ENCODE peak calls at places on chromosomes 5 and 9, in six cellular contexts. One of them, this sample, is unnamed.

GRCh38 chr5:115452791-115453190 is 91.8 kb downstream of the FEM1C start:
- DNase-seq in endothelial cell of umbilical vein: no peak
- DNase-seq in astrocyte: peak; percentile 59
- DNase-seq in HepG2: no peak
- DNase-seq in SK-N-SH: no peak
- DNase-seq in IMR-90: no peak
- DNase-seq in this sample: no peak

GRCh38 chr9:3330792-3331420 is 194.9 kb downstream of the RFX3 start:
- DNase-seq in IMR-90: peak; percentile 82
- DNase-seq in HepG2: no peak
- DNase-seq in endothelial cell of umbilical vein: no peak
- DNase-seq in SK-N-SH: no peak
- DNase-seq in astrocyte: peak; percentile 82
- DNase-seq in this sample: no peak

GRCh38 chr9:135334953-135335460 is 144.6 kb upstream of the PPP1R26 start:
- DNase-seq in endothelial cell of umbilical vein: no peak
- DNase-seq in HepG2: no peak
- DNase-seq in IMR-90: no peak
- DNase-seq in SK-N-SH: peak; percentile 6
- DNase-seq in astrocyte: no peak
- DNase-seq in this sample: no peak

GRCh38 chr9:93865245-93865644 is 89.9 kb downstream of the BARX1 start:
- DNase-seq in HepG2: no peak
- DNase-seq in IMR-90: no peak
- DNase-seq in SK-N-SH: no peak
- DNase-seq in endothelial cell of umbilical vein: no peak
- DNase-seq in astrocyte: no peak
- DNase-seq in this sample: no peak

GRCh38 chr5:80204808-80205614 is 50.8 kb downstream of the SERINC5 start:
- DNase-seq in astrocyte: peak; percentile 76
- DNase-seq in HepG2: peak; percentile 95
- DNase-seq in IMR-90: peak; percentile 76
- DNase-seq in SK-N-SH: peak; percentile 58
- DNase-seq in endothelial cell of umbilical vein: peak; percentile 66
- DNase-seq in this sample: no peak

GRCh38 chr5:175657593-175658271 is at the start of gene HRH2:
- DNase-seq in IMR-90: no peak
- DNase-seq in astrocyte: peak; percentile 8
- DNase-seq in SK-N-SH: peak; percentile 76
- DNase-seq in endothelial cell of umbilical vein: no peak
- DNase-seq in HepG2: no peak
- DNase-seq in this sample: peak; percentile 52

GRCh38 chr9:105912868-105913516 is 218.7 kb downstream of the TMEM38B start:
- DNase-seq in astrocyte: no peak
- DNase-seq in endothelial cell of umbilical vein: no peak
- DNase-seq in HepG2: no peak
- DNase-seq in IMR-90: no peak
- DNase-seq in SK-N-SH: no peak
- DNase-seq in this sample: no peak

GRCh38 chr5:33088176-33088575 is 352.6 kb upstream of the TARS1 start:
- DNase-seq in IMR-90: no peak
- DNase-seq in endothelial cell of umbilical vein: no peak
- DNase-seq in SK-N-SH: no peak
- DNase-seq in HepG2: no peak
- DNase-seq in astrocyte: no peak
- DNase-seq in this sample: no peak

GRCh38 chr9:38333047-38333446 is 59.5 kb upstream of the ALDH1B1 start:
- DNase-seq in astrocyte: peak; percentile 14
- DNase-seq in SK-N-SH: no peak
- DNase-seq in endothelial cell of umbilical vein: no peak
- DNase-seq in IMR-90: peak; percentile 11
- DNase-seq in HepG2: no peak
- DNase-seq in this sample: no peak

GRCh38 chr9:98432134-98432533 is 176.7 kb upstream of the TBC1D2 start:
- DNase-seq in endothelial cell of umbilical vein: no peak
- DNase-seq in astrocyte: no peak
- DNase-seq in IMR-90: no peak
- DNase-seq in HepG2: no peak
- DNase-seq in SK-N-SH: no peak
- DNase-seq in this sample: no peak

GRCh38 chr9:91714020-91714721 is 235.9 kb downstream of the ROR2 start:
- DNase-seq in SK-N-SH: peak; percentile 75
- DNase-seq in astrocyte: peak; percentile 19
- DNase-seq in IMR-90: peak; percentile 61
- DNase-seq in endothelial cell of umbilical vein: peak; percentile 17
- DNase-seq in HepG2: no peak
- DNase-seq in this sample: peak; percentile 93

GRCh38 chr5:164663223-164663989 is 1158.0 kb downstream of the MAT2B start:
- DNase-seq in endothelial cell of umbilical vein: no peak
- DNase-seq in astrocyte: peak; percentile 46
- DNase-seq in HepG2: no peak
- DNase-seq in SK-N-SH: no peak
- DNase-seq in IMR-90: peak; percentile 41
- DNase-seq in this sample: no peak

GRCh38 chr5:139413963-139414362 is 10.1 kb upstream of the SPATA24 start:
- DNase-seq in IMR-90: no peak
- DNase-seq in astrocyte: no peak
- DNase-seq in HepG2: no peak
- DNase-seq in endothelial cell of umbilical vein: no peak
- DNase-seq in SK-N-SH: no peak
- DNase-seq in this sample: no peak

GRCh38 chr9:111301195-111301594 is 28.8 kb downstream of the OR2K2 start:
- DNase-seq in HepG2: no peak
- DNase-seq in SK-N-SH: no peak
- DNase-seq in IMR-90: peak; percentile 67
- DNase-seq in astrocyte: peak; percentile 26
- DNase-seq in endothelial cell of umbilical vein: no peak
- DNase-seq in this sample: no peak

GRCh38 chr5:18977880-18978279 is 1010.1 kb downstream of the CDH18 start:
- DNase-seq in endothelial cell of umbilical vein: no peak
- DNase-seq in IMR-90: no peak
- DNase-seq in HepG2: no peak
- DNase-seq in SK-N-SH: no peak
- DNase-seq in astrocyte: no peak
- DNase-seq in this sample: no peak

GRCh38 chr9:120212853-120213200 is 367.1 kb downstream of the CDK5RAP2 start:
- DNase-seq in astrocyte: no peak
- DNase-seq in SK-N-SH: no peak
- DNase-seq in IMR-90: no peak
- DNase-seq in endothelial cell of umbilical vein: no peak
- DNase-seq in HepG2: no peak
- DNase-seq in this sample: no peak

GRCh38 chr9:130707225-130707976 is 13.8 kb downstream of the EXOSC2 start:
- DNase-seq in SK-N-SH: peak; percentile 34
- DNase-seq in astrocyte: peak; percentile 32
- DNase-seq in HepG2: peak; percentile 63
- DNase-seq in IMR-90: peak; percentile 68
- DNase-seq in endothelial cell of umbilical vein: peak; percentile 65
- DNase-seq in this sample: peak; percentile 61

GRCh38 chr9:133787749-133788015 is 49.5 kb upstream of the SARDH start:
- DNase-seq in IMR-90: no peak
- DNase-seq in HepG2: no peak
- DNase-seq in astrocyte: peak; percentile 25
- DNase-seq in endothelial cell of umbilical vein: no peak
- DNase-seq in SK-N-SH: peak; percentile 77
- DNase-seq in this sample: peak; percentile 83

GRCh38 chr9:133786936-133787748 is 49.0 kb upstream of the SARDH start:
- DNase-seq in HepG2: no peak
- DNase-seq in IMR-90: no peak
- DNase-seq in endothelial cell of umbilical vein: no peak
- DNase-seq in astrocyte: no peak
- DNase-seq in SK-N-SH: no peak
- DNase-seq in this sample: no peak

GRCh38 chr9:133784731-133785561 is 46.8 kb upstream of the SARDH start:
- DNase-seq in SK-N-SH: no peak
- DNase-seq in astrocyte: no peak
- DNase-seq in endothelial cell of umbilical vein: no peak
- DNase-seq in IMR-90: no peak
- DNase-seq in HepG2: no peak
- DNase-seq in this sample: no peak

GRCh38 chr9:133786371-133786753 is 48.2 kb upstream of the SARDH start:
- DNase-seq in HepG2: no peak
- DNase-seq in IMR-90: no peak
- DNase-seq in SK-N-SH: no peak
- DNase-seq in astrocyte: no peak
- DNase-seq in endothelial cell of umbilical vein: no peak
- DNase-seq in this sample: no peak

GRCh38 chr9:133785753-133786370 is 47.7 kb upstream of the SARDH start:
- DNase-seq in astrocyte: no peak
- DNase-seq in endothelial cell of umbilical vein: no peak
- DNase-seq in SK-N-SH: no peak
- DNase-seq in IMR-90: no peak
- DNase-seq in HepG2: no peak
- DNase-seq in this sample: no peak
- H3K9ac ChIP-seq in astrocyte: no peak overlapping the region
- H3K9ac ChIP-seq in endothelial cell of umbilical vein: no peak overlapping the region
- H3K9ac ChIP-seq in SK-N-SH: no peak overlapping the region
- H3K9ac ChIP-seq in IMR-90: no peak overlapping the region
- H3K9ac ChIP-seq in HepG2: no peak overlapping the region
- H3K9ac ChIP-seq in this sample: no peak overlapping the region

GRCh38 chr5:14417792-14418765 is 163.5 kb upstream of the OTULINL start:
- DNase-seq in endothelial cell of umbilical vein: no peak
- DNase-seq in HepG2: no peak
- DNase-seq in IMR-90: peak; percentile 55
- DNase-seq in SK-N-SH: peak; percentile 62
- DNase-seq in astrocyte: peak; percentile 57
- DNase-seq in this sample: no peak
- H3K9ac ChIP-seq in endothelial cell of umbilical vein: no peak overlapping the region
- H3K9ac ChIP-seq in HepG2: no peak overlapping the region
- H3K9ac ChIP-seq in IMR-90: no peak overlapping the region
- H3K9ac ChIP-seq in SK-N-SH: peak overlapping the region; percentile 50
- H3K9ac ChIP-seq in astrocyte: peak overlapping the region; percentile 69
- H3K9ac ChIP-seq in this sample: no peak overlapping the region

DNA sequence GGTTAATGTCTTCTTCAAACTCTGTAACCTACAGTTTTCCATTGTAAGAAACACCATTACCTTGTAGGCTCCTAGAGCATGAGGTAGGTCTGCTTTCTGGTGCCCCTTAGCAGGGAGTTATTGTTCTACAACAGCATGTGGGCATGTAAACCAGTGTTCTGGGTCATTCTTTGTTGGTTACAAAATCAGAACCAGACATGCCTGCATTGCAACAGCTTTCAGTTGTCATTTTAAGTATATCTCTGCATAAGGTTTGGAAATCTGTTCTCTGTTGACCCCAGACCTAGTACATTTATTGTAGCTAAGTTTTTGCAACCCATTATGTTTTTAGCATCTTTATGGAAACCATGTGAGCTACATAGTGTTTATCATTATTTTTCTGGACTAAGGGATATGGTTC is 10.9 kb downstream of the RGMB start:
- DNase-seq in SK-N-SH: no peak
- DNase-seq in HepG2: no peak
- DNase-seq in IMR-90: no peak
- DNase-seq in endothelial cell of umbilical vein: no peak
- DNase-seq in astrocyte: no peak
- DNase-seq in this sample: no peak
- H3K9ac ChIP-seq in SK-N-SH: no peak overlapping the region
- H3K9ac ChIP-seq in HepG2: no peak overlapping the region
- H3K9ac ChIP-seq in IMR-90: no peak overlapping the region
- H3K9ac ChIP-seq in endothelial cell of umbilical vein: no peak overlapping the region
- H3K9ac ChIP-seq in astrocyte: no peak overlapping the region
- H3K9ac ChIP-seq in this sample: no peak overlapping the region

DNA sequence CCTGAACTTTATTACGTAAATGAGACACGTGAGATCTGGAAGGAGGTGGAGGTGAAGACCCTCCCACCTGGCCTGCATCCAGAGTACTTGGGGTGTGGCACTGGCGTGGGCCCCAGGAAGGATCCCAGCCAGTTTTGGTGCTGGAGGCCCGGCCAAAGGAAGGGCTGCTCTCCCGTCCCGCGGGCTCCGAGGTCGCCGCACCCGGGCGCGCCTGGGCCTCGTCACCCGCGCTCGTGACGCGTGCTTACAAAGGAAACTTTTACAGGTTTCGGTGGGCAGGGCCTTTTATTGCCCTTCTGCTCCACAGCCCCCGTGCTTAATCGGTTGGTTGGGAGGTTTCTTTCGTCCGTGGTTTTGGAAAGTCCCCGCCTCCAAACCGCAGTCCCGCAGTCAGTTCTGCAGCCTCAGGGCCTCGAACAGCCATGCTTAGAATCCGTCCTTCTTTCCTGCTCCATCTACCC is 29.2 kb downstream of the CDKN2A start:
- DNase-seq in astrocyte: peak; percentile 53
- DNase-seq in HepG2: no peak
- DNase-seq in IMR-90: no peak
- DNase-seq in SK-N-SH: no peak
- DNase-seq in endothelial cell of umbilical vein: peak; percentile 27
- DNase-seq in this sample: peak; percentile 53
- H3K9ac ChIP-seq in astrocyte: peak overlapping the region; percentile 64
- H3K9ac ChIP-seq in HepG2: peak overlapping the region; percentile 45
- H3K9ac ChIP-seq in IMR-90: peak overlapping the region; percentile 41
- H3K9ac ChIP-seq in SK-N-SH: no peak overlapping the region
- H3K9ac ChIP-seq in endothelial cell of umbilical vein: peak overlapping the region; percentile 46
- H3K9ac ChIP-seq in this sample: no peak overlapping the region

GRCh38 chr5:149411738-149412519 is 32.8 kb upstream of the IL17B start:
- DNase-seq in IMR-90: no peak
- DNase-seq in SK-N-SH: no peak
- DNase-seq in endothelial cell of umbilical vein: no peak
- DNase-seq in HepG2: no peak
- DNase-seq in astrocyte: no peak
- DNase-seq in this sample: no peak
- H3K9ac ChIP-seq in IMR-90: peak overlapping the region; percentile 38
- H3K9ac ChIP-seq in SK-N-SH: no peak overlapping the region
- H3K9ac ChIP-seq in endothelial cell of umbilical vein: no peak overlapping the region
- H3K9ac ChIP-seq in HepG2: no peak overlapping the region
- H3K9ac ChIP-seq in astrocyte: no peak overlapping the region
- H3K9ac ChIP-seq in this sample: no peak overlapping the region

DNA sequence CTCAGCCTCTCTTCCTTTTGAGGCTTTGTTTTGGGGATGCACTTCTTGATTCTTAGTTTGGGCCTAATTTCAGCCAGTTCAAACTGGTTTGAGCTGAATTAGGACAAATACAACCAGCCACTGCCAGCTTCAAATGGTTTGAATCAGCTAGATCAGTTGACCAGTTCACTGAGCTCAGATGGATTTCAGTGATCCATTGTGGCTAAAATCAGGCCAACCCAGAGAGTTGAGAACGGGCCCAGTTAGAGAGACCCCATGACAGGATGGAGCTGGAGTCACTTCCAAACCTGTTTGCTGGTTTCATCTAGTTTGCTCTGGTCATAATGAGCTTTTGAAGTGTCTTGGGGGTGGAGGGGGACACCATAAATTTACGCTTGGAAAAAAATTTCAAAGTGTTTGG is 48.0 kb upstream of the NEK6 start:
- DNase-seq in HepG2: no peak
- DNase-seq in SK-N-SH: no peak
- DNase-seq in astrocyte: no peak
- DNase-seq in endothelial cell of umbilical vein: no peak
- DNase-seq in IMR-90: no peak
- DNase-seq in this sample: no peak
- H3K9ac ChIP-seq in HepG2: no peak overlapping the region
- H3K9ac ChIP-seq in SK-N-SH: no peak overlapping the region
- H3K9ac ChIP-seq in astrocyte: no peak overlapping the region
- H3K9ac ChIP-seq in endothelial cell of umbilical vein: no peak overlapping the region
- H3K9ac ChIP-seq in IMR-90: no peak overlapping the region
- H3K9ac ChIP-seq in this sample: no peak overlapping the region

GRCh38 chr9:134293576-134294227 is 32.6 kb upstream of the RXRA start:
- DNase-seq in HepG2: no peak
- DNase-seq in IMR-90: no peak
- DNase-seq in endothelial cell of umbilical vein: peak; percentile 5
- DNase-seq in SK-N-SH: peak; percentile 92
- DNase-seq in astrocyte: no peak
- DNase-seq in this sample: no peak
- H3K9ac ChIP-seq in HepG2: no peak overlapping the region
- H3K9ac ChIP-seq in IMR-90: no peak overlapping the region
- H3K9ac ChIP-seq in endothelial cell of umbilical vein: no peak overlapping the region
- H3K9ac ChIP-seq in SK-N-SH: no peak overlapping the region
- H3K9ac ChIP-seq in astrocyte: no peak overlapping the region
- H3K9ac ChIP-seq in this sample: no peak overlapping the region

GRCh38 chr9:113352006-113352405 is 2.7 kb downstream of the BSPRY start:
- DNase-seq in astrocyte: no peak
- DNase-seq in HepG2: peak; percentile 72
- DNase-seq in IMR-90: no peak
- DNase-seq in SK-N-SH: no peak
- DNase-seq in endothelial cell of umbilical vein: no peak
- DNase-seq in this sample: no peak
- H3K9ac ChIP-seq in astrocyte: no peak overlapping the region
- H3K9ac ChIP-seq in HepG2: no peak overlapping the region
- H3K9ac ChIP-seq in IMR-90: no peak overlapping the region
- H3K9ac ChIP-seq in SK-N-SH: no peak overlapping the region
- H3K9ac ChIP-seq in endothelial cell of umbilical vein: no peak overlapping the region
- H3K9ac ChIP-seq in this sample: no peak overlapping the region

This sample was measured in H9.